ENCODE peak calls at places on chromosomes 7 and 10, in six cellular contexts. P, S, G, X, J and N are unnamed samples.

GRCh38 chr10:43210556-43210955 is 56.3 kb downstream of the RASGEF1A start:
- DNase-seq in P (no peak), S (no peak), G (no peak), X (no peak), J (no peak), N (no peak)

GRCh38 chr7:19463581-19463980 is 245.3 kb downstream of the POLR1F start:
- DNase-seq in P (no peak), S (no peak), G (no peak), X (no peak), J (no peak), N (no peak)

GRCh38 chr7:43647772-43648643 is 65.1 kb downstream of the STK17A start:
- DNase-seq in P (no peak), S (peak), G (peak), X (peak), J (peak), N (no peak)

GRCh38 chr7:13990319-13990983 is 985 bp upstream of the ETV1 start:
- DNase-seq in P (no peak), S (peak), G (peak), X (no peak), J (peak), N (peak)

GRCh38 chr10:6151087-6151977 is 51.4 kb upstream of the PFKFB3 start:
- DNase-seq in P (peak), S (peak), G (peak), X (peak), J (peak), N (peak)

GRCh38 chr10:91328320-91328984 is 81.7 kb upstream of the HECTD2 start:
- DNase-seq in P (no peak), S (no peak), G (no peak), X (no peak), J (no peak), N (no peak)

GRCh38 chr10:101771380-101771779 is 4.5 kb downstream of the FGF8 start:
- DNase-seq in P (no peak), S (no peak), G (no peak), X (no peak), J (no peak), N (no peak)

GRCh38 chr10:80530251-80530650 is 7.5 kb upstream of the SH2D4B start:
- DNase-seq in P (no peak), S (peak), G (peak), X (no peak), J (peak), N (no peak)

GRCh38 chr10:106338486-106338885 is 826.0 kb downstream of the SORCS1 start:
- DNase-seq in P (no peak), S (peak), G (no peak), X (no peak), J (no peak), N (no peak)

GRCh38 chr7:21364838-21365267 is 63.0 kb upstream of the SP4 start:
- DNase-seq in P (no peak), S (no peak), G (no peak), X (no peak), J (peak), N (no peak)

GRCh38 chr7:126222782-126223181 is 1030.0 kb downstream of the GRM8 start:
- DNase-seq in P (no peak), S (no peak), G (no peak), X (no peak), J (no peak), N (no peak)

GRCh38 chr10:120394446-120394845 is 62.6 kb upstream of the PLPP4 start:
- DNase-seq in P (no peak), S (no peak), G (no peak), X (no peak), J (no peak), N (no peak)

GRCh38 chr7:151051108-151051507 is 2.8 kb downstream of the ASIC3 start:
- DNase-seq in P (peak), S (peak), G (no peak), X (no peak), J (no peak), N (no peak)

GRCh38 chr10:84429926-84430520 is 101.6 kb downstream of the CCSER2 start:
- DNase-seq in P (peak), S (peak), G (peak), X (peak), J (peak), N (peak)

GRCh38 chr10:69960606-69961167 is 92.0 kb upstream of the MACROH2A2 start:
- DNase-seq in P (no peak), S (no peak), G (no peak), X (no peak), J (no peak), N (no peak)

GRCh38 chr7:24249266-24249665 is 34.7 kb upstream of the NPY start:
- DNase-seq in P (no peak), S (no peak), G (no peak), X (no peak), J (no peak), N (no peak)

GRCh38 chr7:111864291-111864976 is 302.1 kb upstream of the IMMP2L start:
- DNase-seq in P (no peak), S (peak), G (no peak), X (no peak), J (no peak), N (no peak)

GRCh38 chr10:109883859-109884771 is 39.2 kb downstream of the XPNPEP1 start:
- DNase-seq in P (peak), S (peak), G (peak), X (no peak), J (peak), N (peak)

GRCh38 chr10:119917777-119918176 is 25.2 kb downstream of the SEC23IP start:
- DNase-seq in P (peak), S (peak), G (no peak), X (no peak), J (no peak), N (no peak)

GRCh38 chr7:114652041-114652440 is 237.4 kb downstream of the FOXP2 start:
- DNase-seq in P (no peak), S (no peak), G (no peak), X (no peak), J (no peak), N (no peak)

GRCh38 chr10:33211123-33211878 is 123.2 kb downstream of the NRP1 start:
- DNase-seq in P (no peak), S (peak), G (no peak), X (no peak), J (no peak), N (no peak)

GRCh38 chr7:41118490-41118889 is 584.4 kb downstream of the INHBA start:
- DNase-seq in P (no peak), S (no peak), G (no peak), X (no peak), J (no peak), N (no peak)

GRCh38 chr7:255038-255435 is 34.9 kb upstream of the FOXL3 start:
- DNase-seq in P (no peak), S (no peak), G (no peak), X (no peak), J (no peak), N (no peak)

GRCh38 chr10:103598654-103599115 is 105.2 kb downstream of the NEURL1 start:
- DNase-seq in P (peak), S (peak), G (peak), X (no peak), J (peak), N (peak)

GRCh38 chr10:29130190-29130673 is 158.6 kb upstream of the LYZL1 start:
- DNase-seq in P (peak), S (peak), G (peak), X (no peak), J (peak), N (peak)

GRCh38 chr10:23779287-23779686 is 340.4 kb downstream of the OTUD1 start:
- DNase-seq in P (no peak), S (no peak), G (no peak), X (no peak), J (no peak), N (no peak)

GRCh38 chr10:85643839-85644525 is 722.6 kb downstream of the GRID1 start:
- DNase-seq in P (no peak), S (no peak), G (peak), X (no peak), J (peak), N (no peak)

GRCh38 chr10:7409045-7409731 is 1.6 kb downstream of the SFMBT2 start:
- DNase-seq in P (peak), S (no peak), G (peak), X (peak), J (no peak), N (peak)

GRCh38 chr7:73893342-73894101 is 32.6 kb downstream of the TMEM270 start:
- DNase-seq in P (no peak), S (peak), G (no peak), X (no peak), J (no peak), N (no peak)

GRCh38 chr7:90061077-90061476 is 93.2 kb upstream of the STEAP1 start:
- DNase-seq in P (no peak), S (no peak), G (no peak), X (no peak), J (no peak), N (no peak)

GRCh38 chr10:58662314-58662713 is 149.6 kb downstream of the BICC1 start:
- DNase-seq in P (no peak), S (peak), G (peak), X (no peak), J (peak), N (no peak)

GRCh38 chr10:15472008-15472407 is 100.9 kb upstream of the FAM171A1 start:
- DNase-seq in P (no peak), S (no peak), G (no peak), X (no peak), J (no peak), N (no peak)

GRCh38 chr10:131871673-131872005 is 29.2 kb upstream of the PPP2R2D start:
- DNase-seq in P (no peak), S (no peak), G (no peak), X (no peak), J (no peak), N (no peak)

GRCh38 chr10:131868436-131868835 is 32.4 kb upstream of the PPP2R2D start:
- DNase-seq in P (no peak), S (no peak), G (no peak), X (no peak), J (no peak), N (no peak)

GRCh38 chr10:131870831-131871672 is 29.8 kb upstream of the PPP2R2D start:
- DNase-seq in P (no peak), S (peak), G (no peak), X (no peak), J (no peak), N (no peak)

GRCh38 chr10:131870411-131870810 is 30.4 kb upstream of the PPP2R2D start:
- DNase-seq in P (no peak), S (no peak), G (no peak), X (no peak), J (no peak), N (no peak)

DNA sequence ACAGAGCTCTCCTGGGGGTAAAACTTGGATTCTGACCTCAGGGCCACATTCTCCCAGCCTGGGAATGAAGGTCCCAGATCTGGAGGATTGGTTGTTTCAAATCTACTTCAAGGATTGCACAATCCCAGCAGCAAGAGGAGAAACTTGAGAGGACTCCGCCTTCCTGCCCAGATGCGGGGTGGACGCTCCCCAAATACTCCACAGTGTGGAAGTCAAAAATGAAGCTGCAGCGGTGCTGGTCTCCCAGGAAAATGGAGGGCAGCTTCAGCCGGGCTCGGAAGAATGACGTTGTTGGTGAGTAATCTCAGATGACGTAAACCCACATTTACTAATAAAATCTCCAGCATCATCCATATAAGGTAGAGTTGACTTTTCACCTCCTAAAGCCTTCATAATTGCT is 31.5 kb upstream of the PPP2R2D start:
- DNase-seq in P (no peak), S (no peak), G (no peak), X (no peak), J (no peak), N (no peak)
- TF ChIP-seq BHLHE40 in P (no peak), S (no peak), G (no peak), X (no peak), J (no peak), N (no peak)

GRCh38 chr10:93777092-93777491 is 19.4 kb downstream of the LGI1 start:
- DNase-seq in P (no peak), S (no peak), G (no peak), X (no peak), J (no peak), N (no peak)

GRCh38 chr10:93773120-93773519 is 15.4 kb downstream of the LGI1 start:
- DNase-seq in P (peak), S (no peak), G (no peak), X (no peak), J (no peak), N (no peak)

GRCh38 chr10:93771354-93771753 is 13.6 kb downstream of the LGI1 start:
- DNase-seq in P (no peak), S (no peak), G (peak), X (no peak), J (no peak), N (no peak)

GRCh38 chr10:93775330-93775729 is 17.6 kb downstream of the LGI1 start:
- DNase-seq in P (no peak), S (no peak), G (peak), X (no peak), J (peak), N (no peak)

GRCh38 chr10:93773705-93774104 is 16.0 kb downstream of the LGI1 start:
- DNase-seq in P (no peak), S (no peak), G (no peak), X (no peak), J (no peak), N (no peak)
- TF ChIP-seq BHLHE40 in P (no peak), S (no peak), G (no peak), X (no peak), J (no peak), N (no peak)

GRCh38 chr10:129097776-129098175 is 369.3 kb upstream of the MGMT start:
- DNase-seq in P (no peak), S (no peak), G (no peak), X (no peak), J (no peak), N (no peak)
- TF ChIP-seq BHLHE40 in P (no peak), S (no peak), G (no peak), X (no peak), J (no peak), N (no peak)

GRCh38 chr7:102975854-102976253 is 63.1 kb downstream of the LRRC17 start:
- DNase-seq in P (no peak), S (no peak), G (no peak), X (no peak), J (no peak), N (no peak)

GRCh38 chr7:102973096-102973802 is 60.4 kb downstream of the LRRC17 start:
- DNase-seq in P (peak), S (no peak), G (peak), X (no peak), J (no peak), N (no peak)

GRCh38 chr7:102978280-102978679 is 65.5 kb downstream of the LRRC17 start:
- DNase-seq in P (no peak), S (peak), G (peak), X (no peak), J (no peak), N (no peak)

GRCh38 chr7:102976493-102976892 is 63.7 kb downstream of the LRRC17 start:
- DNase-seq in P (peak), S (no peak), G (no peak), X (no peak), J (no peak), N (no peak)

GRCh38 chr7:102974366-102975236 is 61.8 kb downstream of the LRRC17 start:
- DNase-seq in P (peak), S (no peak), G (no peak), X (no peak), J (no peak), N (no peak)
- TF ChIP-seq BHLHE40 in P (no peak), S (no peak), G (no peak), X (no peak), J (no peak), N (no peak)

GRCh38 chr10:88879754-88880286 is at the start of gene STAMBPL1:
- DNase-seq in P (no peak), S (no peak), G (no peak), X (peak), J (no peak), N (no peak)
- TF ChIP-seq BHLHE40 in P (no peak), S (no peak), G (no peak), X (no peak), J (no peak), N (no peak)